ENCODE peak calls at places on chromosomes 1 and 21, in four cellular contexts. Z is K562, X is HCT116, T is sigmoid colon. O is an unnamed sample.

GRCh38 chr21:43816611-43817071 is 27.3 kb downstream of the RRP1 start:
- DNase-seq in T (no peak), X (no peak), Z (no peak), O (no peak)

GRCh38 chr1:170620164-170620563 is 43.8 kb upstream of the PRRX1 start:
- DNase-seq in X (no peak), Z (no peak), T (no peak), O (no peak)

GRCh38 chr1:201949491-201949890 is 3.1 kb upstream of the LMOD1 start:
- DNase-seq in Z (no peak), X (no peak), T (no peak), O (no peak)

GRCh38 chr1:172885411-172885810 is 165.3 kb downstream of the TNFSF18 start:
- DNase-seq in Z (no peak), T (no peak), X (no peak), O (no peak)

GRCh38 chr1:28740118-28740517 is 3.4 kb downstream of the YTHDF2 start:
- DNase-seq in T (no peak), X (no peak), Z (no peak), O (no peak)

GRCh38 chr1:156711011-156711817 is 5.8 kb upstream of the CRABP2 start:
- DNase-seq in X (no peak), Z (no peak), T (no peak), O (no peak)

GRCh38 chr1:73910466-73910865 is 287.5 kb downstream of the LRRIQ3 start:
- DNase-seq in Z (no peak), T (no peak), X (no peak), O (no peak)

GRCh38 chr1:13930151-13930550 is 230.2 kb downstream of the PRDM2 start:
- DNase-seq in T (no peak), Z (peak; percentile 52), X (peak; percentile 27), O (no peak)

GRCh38 chr1:93607814-93608187 is 73.8 kb downstream of the BCAR3 start:
- DNase-seq in Z (no peak), T (no peak), X (no peak), O (no peak)

GRCh38 chr1:212964102-212964501 is 13.8 kb downstream of the VASH2 start:
- DNase-seq in Z (no peak), X (no peak), T (no peak), O (no peak)

GRCh38 chr1:175376194-175376593 is 183.6 kb upstream of the KIAA0040 start:
- DNase-seq in T (no peak), Z (peak; percentile 57), X (peak; percentile 26), O (no peak)

GRCh38 chr1:236035681-236036101 is 29.2 kb downstream of the NID1 start:
- DNase-seq in X (no peak), T (peak; percentile 91), Z (no peak), O (no peak)

GRCh38 chr21:29712818-29713217 is 227.0 kb downstream of the GRIK1 start:
- DNase-seq in X (no peak), T (no peak), Z (no peak), O (no peak)
- H3K27ac ChIP-seq in X (no peak overlapping the region), T (no peak overlapping the region), Z (no peak overlapping the region), O (no peak overlapping the region)

GRCh38 chr1:78113156-78113916 is 67.6 kb downstream of the GIPC2 start:
- DNase-seq in X (no peak), Z (no peak), T (no peak), O (no peak)
- TF ChIP-seq POLR2AphosphoS5 in X (no peak), Z (no peak), T (no peak), O (no peak)

GRCh38 chr1:232806071-232806510 is 875 bp downstream of the MAP10 start:
- DNase-seq in Z (no peak), T (no peak), X (no peak), O (no peak)
- H3K4me3 ChIP-seq in Z (peak overlapping the region; percentile 59), T (peak overlapping the region; percentile 63), X (no peak overlapping the region), O (peak overlapping the region; percentile 67)

GRCh38 chr1:11355594-11356467 is 82.8 kb downstream of the UBIAD1 start:
- DNase-seq in X (no peak), T (no peak), Z (no peak), O (no peak)

GRCh38 chr1:11354893-11355593 is 82.0 kb downstream of the UBIAD1 start:
- DNase-seq in X (no peak), Z (no peak), T (no peak), O (no peak)

GRCh38 chr1:11352058-11352715 is 79.2 kb downstream of the UBIAD1 start:
- DNase-seq in Z (no peak), X (no peak), T (no peak), O (no peak)

DNA sequence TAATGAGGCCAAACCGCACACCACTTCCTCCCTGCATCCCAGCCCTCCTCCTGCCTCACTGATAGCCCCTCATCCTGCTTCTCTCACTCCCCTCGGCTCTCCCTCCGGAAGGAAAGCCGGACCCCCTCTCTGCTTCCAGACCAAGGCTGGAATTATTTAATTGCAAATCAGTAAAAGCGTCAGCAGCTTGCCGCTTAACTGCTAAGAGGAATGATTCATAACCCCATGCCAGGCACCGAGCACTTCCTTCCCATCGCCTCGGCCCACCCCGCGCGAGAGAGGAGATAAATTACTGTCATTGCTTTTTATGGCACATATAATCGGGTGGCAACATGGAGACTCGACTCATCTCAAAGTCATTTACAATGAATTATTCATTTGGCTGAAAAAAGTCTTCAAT is 77.3 kb downstream of the UBIAD1 start:
- DNase-seq in Z (no peak), T (no peak), X (no peak), O (no peak)
- H3K27ac ChIP-seq in Z (no peak overlapping the region), T (no peak overlapping the region), X (no peak overlapping the region), O (no peak overlapping the region)

GRCh38 chr1:91020967-91021685 is 709 bp downstream of the ZNF644 start:
- DNase-seq in X (no peak), Z (peak; percentile 68), T (peak; percentile 87), O (peak; percentile 68)
- TF ChIP-seq POLR2AphosphoS5 in X (no peak), Z (peak; percentile 51), T (no peak), O (no peak)

GRCh38 chr1:184152944-184153343 is 101.4 kb downstream of the TSEN15 start:
- DNase-seq in Z (no peak), X (no peak), T (no peak), O (no peak)
- H3K4me3 ChIP-seq in Z (no peak overlapping the region), X (no peak overlapping the region), T (peak overlapping the region; percentile 10), O (peak overlapping the region; percentile 39)

GRCh38 chr1:239999170-239999569 is 92.5 kb upstream of the FMN2 start:
- DNase-seq in Z (no peak), X (no peak), T (no peak), O (no peak)
- H3K27ac ChIP-seq in Z (no peak overlapping the region), X (no peak overlapping the region), T (no peak overlapping the region), O (no peak overlapping the region)

GRCh38 chr1:203598736-203599135 is 27.9 kb upstream of the ATP2B4 start:
- DNase-seq in Z (no peak), X (no peak), T (no peak), O (no peak)

GRCh38 chr1:203593723-203594122 is 32.9 kb upstream of the ATP2B4 start:
- DNase-seq in X (peak; percentile 23), Z (peak; percentile 52), T (peak; percentile 70), O (no peak)

GRCh38 chr1:203599875-203600781 is 26.5 kb upstream of the ATP2B4 start:
- DNase-seq in Z (no peak), X (no peak), T (no peak), O (no peak)

GRCh38 chr1:203597386-203598040 is 29.1 kb upstream of the ATP2B4 start:
- DNase-seq in X (no peak), Z (no peak), T (peak; percentile 68), O (no peak)

GRCh38 chr1:203596673-203597072 is 30.0 kb upstream of the ATP2B4 start:
- DNase-seq in X (no peak), Z (no peak), T (no peak), O (no peak)
- TF ChIP-seq POLR2AphosphoS5 in X (no peak), Z (no peak), T (no peak), O (no peak)

O was measured in breast epithelium.